ENCODE peak calls at places on chromosomes 5 and 9, in seven cellular contexts. One of them, this sample, is unnamed.
A peak's percentile ranks its signal among the peaks of the same experiment; 100 is the strongest.

GRCh38 chr9:93599571-93600403 is 23.4 kb downstream of the PHF2 start:
- DNase-seq in H1: no peak
- DNase-seq in endothelial cell of umbilical vein: no peak
- DNase-seq in HCT116: no peak
- DNase-seq in GM12878: no peak
- DNase-seq in HepG2: no peak
- DNase-seq in K562: no peak
- DNase-seq in this sample: no peak

GRCh38 chr9:33697171-33697570 is 98.2 kb upstream of the PRSS3 start:
- DNase-seq in H1: no peak
- DNase-seq in GM12878: no peak
- DNase-seq in endothelial cell of umbilical vein: no peak
- DNase-seq in HCT116: no peak
- DNase-seq in HepG2: no peak
- DNase-seq in K562: no peak
- DNase-seq in this sample: no peak

GRCh38 chr5:155052532-155052931 is 39.0 kb downstream of the KIF4B start:
- DNase-seq in H1: no peak
- DNase-seq in HepG2: no peak
- DNase-seq in K562: no peak
- DNase-seq in endothelial cell of umbilical vein: no peak
- DNase-seq in GM12878: no peak
- DNase-seq in HCT116: no peak
- DNase-seq in this sample: no peak

GRCh38 chr5:179241175-179241574 is 104.1 kb downstream of the ADAMTS2 start:
- DNase-seq in H1: no peak
- DNase-seq in HepG2: no peak
- DNase-seq in HCT116: no peak
- DNase-seq in endothelial cell of umbilical vein: no peak
- DNase-seq in K562: no peak
- DNase-seq in GM12878: no peak
- DNase-seq in this sample: no peak

GRCh38 chr9:93324191-93324834 is 127.2 kb upstream of the FAM120A start:
- DNase-seq in HCT116: no peak
- DNase-seq in endothelial cell of umbilical vein: no peak
- DNase-seq in H1: no peak
- DNase-seq in K562: no peak
- DNase-seq in HepG2: no peak
- DNase-seq in GM12878: no peak
- DNase-seq in this sample: no peak

GRCh38 chr5:65914644-65915196 is 11.7 kb upstream of the ERBIN start:
- DNase-seq in HepG2: peak; percentile 17
- DNase-seq in H1: no peak
- DNase-seq in endothelial cell of umbilical vein: no peak
- DNase-seq in HCT116: no peak
- DNase-seq in K562: no peak
- DNase-seq in GM12878: no peak
- DNase-seq in this sample: no peak

GRCh38 chr5:50889790-50890189 is 223.4 kb downstream of the PARP8 start:
- DNase-seq in K562: no peak
- DNase-seq in HepG2: no peak
- DNase-seq in GM12878: no peak
- DNase-seq in H1: no peak
- DNase-seq in endothelial cell of umbilical vein: no peak
- DNase-seq in HCT116: no peak
- DNase-seq in this sample: peak; percentile 5

GRCh38 chr9:79975471-79976316 is 403.9 kb downstream of the TLE4 start:
- DNase-seq in K562: no peak
- DNase-seq in HCT116: no peak
- DNase-seq in H1: no peak
- DNase-seq in HepG2: no peak
- DNase-seq in endothelial cell of umbilical vein: no peak
- DNase-seq in GM12878: no peak
- DNase-seq in this sample: no peak

GRCh38 chr9:86202338-86202882 is 57.0 kb downstream of the C9orf153 start:
- DNase-seq in K562: peak; percentile 40
- DNase-seq in HCT116: peak; percentile 27
- DNase-seq in H1: no peak
- DNase-seq in endothelial cell of umbilical vein: peak; percentile 54
- DNase-seq in HepG2: peak; percentile 16
- DNase-seq in GM12878: peak; percentile 20
- DNase-seq in this sample: peak; percentile 62

GRCh38 chr5:17723876-17724275 is 89.6 kb downstream of the TAF11L14 start:
- DNase-seq in HCT116: no peak
- DNase-seq in GM12878: no peak
- DNase-seq in H1: no peak
- DNase-seq in HepG2: no peak
- DNase-seq in endothelial cell of umbilical vein: no peak
- DNase-seq in K562: no peak
- DNase-seq in this sample: no peak

GRCh38 chr9:125744616-125745387 is 2.4 kb upstream of the PBX3 start:
- DNase-seq in HepG2: no peak
- DNase-seq in GM12878: no peak
- DNase-seq in K562: no peak
- DNase-seq in endothelial cell of umbilical vein: no peak
- DNase-seq in H1: no peak
- DNase-seq in HCT116: no peak
- DNase-seq in this sample: no peak

GRCh38 chr5:7849531-7850240 is 1.2 kb downstream of the CFAP90 start:
- DNase-seq in HepG2: peak; percentile 26
- DNase-seq in H1: no peak
- DNase-seq in endothelial cell of umbilical vein: no peak
- DNase-seq in K562: no peak
- DNase-seq in HCT116: no peak
- DNase-seq in GM12878: no peak
- DNase-seq in this sample: no peak

GRCh38 chr9:2478421-2478820 is 143.2 kb upstream of the VLDLR start:
- DNase-seq in HepG2: no peak
- DNase-seq in endothelial cell of umbilical vein: peak; percentile 38
- DNase-seq in H1: no peak
- DNase-seq in GM12878: no peak
- DNase-seq in K562: no peak
- DNase-seq in HCT116: no peak
- DNase-seq in this sample: no peak

GRCh38 chr5:73031839-73032238 is 76.0 kb downstream of the FCHO2 start:
- DNase-seq in HCT116: peak; percentile 21
- DNase-seq in H1: no peak
- DNase-seq in HepG2: no peak
- DNase-seq in GM12878: no peak
- DNase-seq in endothelial cell of umbilical vein: peak; percentile 54
- DNase-seq in K562: peak; percentile 12
- DNase-seq in this sample: peak; percentile 34

GRCh38 chr5:35694481-35694880 is 76.8 kb downstream of the SPEF2 start:
- DNase-seq in K562: no peak
- DNase-seq in GM12878: no peak
- DNase-seq in endothelial cell of umbilical vein: no peak
- DNase-seq in HepG2: no peak
- DNase-seq in H1: no peak
- DNase-seq in HCT116: no peak
- DNase-seq in this sample: no peak

GRCh38 chr9:4371108-4371507 is 71.2 kb upstream of the GLIS3 start:
- DNase-seq in HCT116: no peak
- DNase-seq in endothelial cell of umbilical vein: peak; percentile 13
- DNase-seq in HepG2: no peak
- DNase-seq in GM12878: no peak
- DNase-seq in H1: no peak
- DNase-seq in K562: no peak
- DNase-seq in this sample: no peak

GRCh38 chr9:94867842-94868312 is 141.4 kb downstream of the AOPEP start:
- DNase-seq in HCT116: no peak
- DNase-seq in K562: no peak
- DNase-seq in endothelial cell of umbilical vein: peak; percentile 91
- DNase-seq in H1: no peak
- DNase-seq in HepG2: no peak
- DNase-seq in GM12878: no peak
- DNase-seq in this sample: no peak

GRCh38 chr9:37952731-37953130 is 48.8 kb upstream of the SLC25A51 start:
- DNase-seq in K562: no peak
- DNase-seq in HCT116: no peak
- DNase-seq in GM12878: no peak
- DNase-seq in H1: no peak
- DNase-seq in endothelial cell of umbilical vein: no peak
- DNase-seq in HepG2: no peak
- DNase-seq in this sample: no peak

GRCh38 chr5:122311888-122312669 is at the start of gene SNCAIP:
- DNase-seq in K562: peak; percentile 24
- DNase-seq in H1: no peak
- DNase-seq in endothelial cell of umbilical vein: peak; percentile 58
- DNase-seq in HepG2: no peak
- DNase-seq in GM12878: no peak
- DNase-seq in HCT116: no peak
- DNase-seq in this sample: no peak
- TF ChIP-seq EZH2 in K562: no peak
- TF ChIP-seq EZH2 in H1: no peak
- TF ChIP-seq EZH2 in endothelial cell of umbilical vein: no peak
- TF ChIP-seq EZH2 in HepG2: no peak
- TF ChIP-seq EZH2 in GM12878: no peak
- TF ChIP-seq EZH2 in HCT116: no peak
- TF ChIP-seq EZH2 in this sample: peak; percentile 52

DNA sequence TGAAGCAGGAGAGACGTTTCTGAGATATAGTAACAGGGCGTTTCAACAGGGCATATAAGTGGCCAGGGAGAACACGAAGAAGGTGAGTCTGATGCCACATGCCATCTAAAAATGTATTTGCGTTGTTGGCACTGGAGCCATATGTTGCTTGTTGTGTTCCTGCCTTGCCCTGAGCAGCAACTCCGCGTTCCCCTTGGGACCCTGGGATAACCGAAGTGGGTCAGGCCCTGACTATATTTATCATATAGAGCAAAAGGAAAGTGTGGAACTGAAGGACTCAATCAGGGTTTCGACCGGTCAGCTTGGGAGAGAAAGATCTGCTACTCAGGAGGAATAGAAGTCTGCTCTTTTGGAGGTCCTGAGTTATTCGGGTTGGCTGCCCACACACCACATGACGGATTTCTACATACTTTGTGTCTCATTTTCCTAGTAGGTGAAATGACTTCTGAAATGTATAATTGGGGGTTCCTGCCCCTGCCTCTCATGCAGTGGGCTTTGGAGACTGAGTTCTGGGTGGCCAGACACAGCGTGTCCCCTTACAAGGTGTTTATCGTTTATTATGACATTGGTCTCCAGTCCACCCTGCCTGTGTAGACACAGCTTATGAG is 3.0 kb downstream of the STC2 start:
- DNase-seq in HepG2: no peak
- DNase-seq in endothelial cell of umbilical vein: no peak
- DNase-seq in K562: no peak
- DNase-seq in H1: no peak
- DNase-seq in HCT116: no peak
- DNase-seq in GM12878: no peak
- DNase-seq in this sample: no peak
- TF ChIP-seq POLR2AphosphoS5 in HepG2: no peak
- TF ChIP-seq POLR2AphosphoS5 in endothelial cell of umbilical vein: no peak
- TF ChIP-seq POLR2AphosphoS5 in K562: no peak
- TF ChIP-seq POLR2AphosphoS5 in H1: no peak
- TF ChIP-seq POLR2AphosphoS5 in HCT116: no peak
- TF ChIP-seq POLR2AphosphoS5 in GM12878: no peak
- TF ChIP-seq POLR2AphosphoS5 in this sample: no peak

DNA sequence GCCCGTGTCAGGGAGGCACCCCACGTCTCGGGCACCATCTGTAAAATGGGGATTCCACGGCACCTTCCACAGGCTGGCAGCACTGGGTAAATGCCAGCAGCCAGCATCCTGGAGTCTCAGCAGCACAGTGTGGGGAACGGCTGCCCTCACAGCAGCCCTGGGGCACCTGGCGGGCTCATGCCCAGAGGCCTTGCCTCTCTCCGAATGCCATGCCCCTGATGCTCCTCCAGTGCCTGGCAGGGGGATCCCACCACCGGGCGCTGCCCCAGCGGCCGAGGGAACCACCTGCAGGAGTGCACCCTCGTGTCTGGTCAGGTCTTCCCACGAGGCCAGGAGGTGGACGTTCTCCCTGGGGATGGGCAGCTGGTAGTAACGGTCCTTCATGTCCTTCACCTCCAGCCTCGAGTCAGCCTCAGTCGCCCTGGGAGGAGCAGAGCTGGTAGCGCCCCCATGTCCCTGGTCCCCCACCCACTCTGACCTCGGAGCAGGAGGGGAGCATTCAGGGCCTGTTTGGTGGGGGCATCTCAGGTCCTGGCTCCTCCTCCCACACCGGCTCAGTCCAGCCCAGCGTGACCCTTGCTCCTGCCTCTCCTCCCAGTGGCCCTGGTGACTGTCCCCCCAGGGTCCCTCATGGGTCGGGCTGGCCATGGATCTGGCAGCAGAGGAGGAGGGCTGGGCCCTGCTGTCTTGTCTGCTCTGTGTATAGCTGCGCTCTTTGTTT is 49.9 kb upstream of the NRARP start:
- DNase-seq in HepG2: no peak
- DNase-seq in endothelial cell of umbilical vein: no peak
- DNase-seq in H1: no peak
- DNase-seq in GM12878: no peak
- DNase-seq in K562: no peak
- DNase-seq in HCT116: no peak
- DNase-seq in this sample: no peak
- H3K9me3 ChIP-seq in HepG2: peaks cover 17% of the 10 kb centered on the region
- H3K9me3 ChIP-seq in endothelial cell of umbilical vein: peaks cover 3% of the 10 kb centered on the region
- H3K9me3 ChIP-seq in H1: peaks cover 89% of the 10 kb centered on the region
- H3K9me3 ChIP-seq in GM12878: peaks cover 15% of the 10 kb centered on the region
- H3K9me3 ChIP-seq in K562: peaks cover 7% of the 10 kb centered on the region
- H3K9me3 ChIP-seq in HCT116: peaks cover 4% of the 10 kb centered on the region
- H3K9me3 ChIP-seq in this sample: peaks cover 3% of the 10 kb centered on the region

DNA sequence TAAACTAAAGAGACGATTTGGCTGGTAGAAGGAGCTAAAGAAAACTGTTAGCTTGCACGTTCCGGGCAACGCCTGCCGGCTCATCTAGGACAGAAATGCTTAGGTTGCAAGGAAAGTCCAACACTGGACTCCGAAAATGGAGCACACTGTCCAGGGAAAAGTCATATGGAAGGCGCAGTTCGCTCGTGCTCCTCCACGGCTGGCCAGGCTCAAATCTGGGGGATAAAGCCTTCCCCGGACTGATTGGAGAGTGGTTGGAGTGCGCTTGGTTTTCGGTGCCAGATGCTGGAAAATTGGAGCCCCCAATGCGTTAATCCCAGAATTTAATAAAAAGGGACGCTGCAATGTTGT is 947 bp downstream of the CDH6 start:
- DNase-seq in HepG2: no peak
- DNase-seq in HCT116: no peak
- DNase-seq in K562: no peak
- DNase-seq in GM12878: no peak
- DNase-seq in H1: no peak
- DNase-seq in endothelial cell of umbilical vein: no peak
- DNase-seq in this sample: no peak
- TF ChIP-seq EZH2 in HepG2: no peak
- TF ChIP-seq EZH2 in HCT116: no peak
- TF ChIP-seq EZH2 in K562: no peak
- TF ChIP-seq EZH2 in GM12878: no peak
- TF ChIP-seq EZH2 in H1: peak; percentile 60
- TF ChIP-seq EZH2 in endothelial cell of umbilical vein: no peak
- TF ChIP-seq EZH2 in this sample: no peak

This sample was measured in SK-N-MC.